ENCODE peak calls at places on chromosomes 4 and X, in five cellular contexts. One of them, this sample, is unnamed.

GRCh38 chr4:183790661-183791060 is 114.4 kb upstream of the STOX2 start:
- DNase-seq in fibroblast of lung: no peak
- DNase-seq in heart right ventricle: no peak
- DNase-seq in trophoblast cell: no peak
- DNase-seq in esophagus muscularis mucosa: no peak
- DNase-seq in this sample: no peak

GRCh38 chrX:21383546-21383945 is 9.3 kb downstream of the CNKSR2 start:
- DNase-seq in heart right ventricle: no peak
- DNase-seq in fibroblast of lung: no peak
- DNase-seq in trophoblast cell: no peak
- DNase-seq in esophagus muscularis mucosa: no peak
- DNase-seq in this sample: no peak

GRCh38 chrX:137567474-137568232 is 1.7 kb downstream of the ZIC3 start:
- DNase-seq in fibroblast of lung: no peak
- DNase-seq in esophagus muscularis mucosa: no peak
- DNase-seq in heart right ventricle: no peak
- DNase-seq in trophoblast cell: no peak
- DNase-seq in this sample: no peak

GRCh38 chr4:73976716-73977115 is 5.1 kb downstream of the PF4 start:
- DNase-seq in trophoblast cell: no peak
- DNase-seq in heart right ventricle: no peak
- DNase-seq in esophagus muscularis mucosa: no peak
- DNase-seq in fibroblast of lung: peak
- DNase-seq in this sample: no peak

GRCh38 chrX:24242649-24243556 is 71.0 kb downstream of the SUPT20HL2 start:
- DNase-seq in trophoblast cell: no peak
- DNase-seq in fibroblast of lung: peak
- DNase-seq in heart right ventricle: peak
- DNase-seq in esophagus muscularis mucosa: no peak
- DNase-seq in this sample: peak

GRCh38 chr4:16544251-16544721 is 318.0 kb upstream of the TAPT1 start:
- DNase-seq in heart right ventricle: peak
- DNase-seq in fibroblast of lung: no peak
- DNase-seq in esophagus muscularis mucosa: peak
- DNase-seq in trophoblast cell: peak
- DNase-seq in this sample: no peak

GRCh38 chrX:17500145-17500579 is 125.2 kb downstream of the NHS start:
- DNase-seq in heart right ventricle: no peak
- DNase-seq in trophoblast cell: no peak
- DNase-seq in esophagus muscularis mucosa: no peak
- DNase-seq in fibroblast of lung: peak
- DNase-seq in this sample: no peak

GRCh38 chrX:154362085-154362742 is 12.2 kb downstream of the FLNA start:
- DNase-seq in trophoblast cell: no peak
- DNase-seq in heart right ventricle: no peak
- DNase-seq in fibroblast of lung: no peak
- DNase-seq in esophagus muscularis mucosa: no peak
- DNase-seq in this sample: no peak

GRCh38 chrX:151510203-151510602 is 53.3 kb upstream of the PASD1 start:
- DNase-seq in fibroblast of lung: no peak
- DNase-seq in heart right ventricle: no peak
- DNase-seq in esophagus muscularis mucosa: no peak
- DNase-seq in trophoblast cell: no peak
- DNase-seq in this sample: no peak

GRCh38 chrX:132044953-132045352 is 21.9 kb downstream of the STK26 start:
- DNase-seq in esophagus muscularis mucosa: no peak
- DNase-seq in trophoblast cell: no peak
- DNase-seq in fibroblast of lung: peak
- DNase-seq in heart right ventricle: no peak
- DNase-seq in this sample: no peak

GRCh38 chr4:80301884-80302283 is 33.6 kb upstream of the CFAP299 start:
- DNase-seq in heart right ventricle: no peak
- DNase-seq in esophagus muscularis mucosa: no peak
- DNase-seq in fibroblast of lung: no peak
- DNase-seq in trophoblast cell: no peak
- DNase-seq in this sample: no peak

GRCh38 chr4:107094976-107095375 is 58.9 kb upstream of the DKK2 start:
- DNase-seq in esophagus muscularis mucosa: no peak
- DNase-seq in fibroblast of lung: no peak
- DNase-seq in trophoblast cell: no peak
- DNase-seq in heart right ventricle: no peak
- DNase-seq in this sample: no peak

GRCh38 chr4:102832105-102832504 is 4.8 kb upstream of the UBE2D3 start:
- DNase-seq in fibroblast of lung: no peak
- DNase-seq in esophagus muscularis mucosa: no peak
- DNase-seq in trophoblast cell: no peak
- DNase-seq in heart right ventricle: no peak
- DNase-seq in this sample: no peak

GRCh38 chr4:8117278-8117682 is 41.3 kb downstream of the ABLIM2 start:
- DNase-seq in fibroblast of lung: no peak
- DNase-seq in heart right ventricle: peak
- DNase-seq in trophoblast cell: no peak
- DNase-seq in esophagus muscularis mucosa: no peak
- DNase-seq in this sample: no peak

GRCh38 chr4:187071896-187072295 is 348.2 kb upstream of the FAT1 start:
- DNase-seq in fibroblast of lung: no peak
- DNase-seq in esophagus muscularis mucosa: no peak
- DNase-seq in trophoblast cell: no peak
- DNase-seq in heart right ventricle: no peak
- DNase-seq in this sample: no peak

GRCh38 chrX:115284877-115285276 is 4.6 kb upstream of the LUZP4 start:
- DNase-seq in fibroblast of lung: no peak
- DNase-seq in heart right ventricle: no peak
- DNase-seq in esophagus muscularis mucosa: no peak
- DNase-seq in trophoblast cell: no peak
- DNase-seq in this sample: no peak

GRCh38 chrX:14529288-14529989 is at the start of gene GLRA2:
- DNase-seq in esophagus muscularis mucosa: no peak
- DNase-seq in fibroblast of lung: peak
- DNase-seq in trophoblast cell: no peak
- DNase-seq in heart right ventricle: no peak
- DNase-seq in this sample: peak

GRCh38 chr4:140152760-140153418 is 1.1 kb downstream of the MAML3 start:
- DNase-seq in heart right ventricle: peak
- DNase-seq in esophagus muscularis mucosa: peak
- DNase-seq in fibroblast of lung: peak
- DNase-seq in trophoblast cell: peak
- DNase-seq in this sample: peak

GRCh38 chr4:71268156-71268555 is 70.7 kb upstream of the SLC4A4 start:
- DNase-seq in heart right ventricle: no peak
- DNase-seq in esophagus muscularis mucosa: no peak
- DNase-seq in trophoblast cell: no peak
- DNase-seq in fibroblast of lung: peak
- DNase-seq in this sample: no peak

GRCh38 chr4:99447079-99447478 is 11.9 kb upstream of the ADH7 start:
- DNase-seq in trophoblast cell: no peak
- DNase-seq in esophagus muscularis mucosa: no peak
- DNase-seq in fibroblast of lung: peak
- DNase-seq in heart right ventricle: no peak
- DNase-seq in this sample: no peak

GRCh38 chrX:74119016-74119910 is 184.7 kb upstream of the ZCCHC13 start:
- DNase-seq in heart right ventricle: no peak
- DNase-seq in trophoblast cell: peak
- DNase-seq in esophagus muscularis mucosa: no peak
- DNase-seq in fibroblast of lung: peak
- DNase-seq in this sample: no peak

DNA sequence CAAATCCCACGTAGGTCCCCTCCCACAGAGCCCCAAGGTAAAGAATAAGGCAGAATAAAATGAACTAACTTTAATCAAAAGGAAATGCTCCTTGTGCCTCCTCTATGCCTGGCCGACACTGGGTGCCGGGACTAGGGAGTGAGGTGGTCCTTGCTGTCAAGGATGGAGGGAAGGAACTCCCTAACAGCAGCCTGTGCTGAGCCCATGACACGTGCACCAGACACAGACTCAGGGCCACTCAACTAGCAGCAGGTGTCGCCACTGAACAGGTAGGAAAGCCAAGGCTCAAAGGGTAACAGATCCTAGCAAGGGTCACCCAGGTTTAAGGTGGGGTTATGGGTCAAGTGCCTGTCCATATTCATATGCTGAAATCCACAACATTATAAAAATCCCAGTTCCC is 29.2 kb downstream of the MSX1 start:
- DNase-seq in heart right ventricle: no peak
- DNase-seq in esophagus muscularis mucosa: no peak
- DNase-seq in fibroblast of lung: no peak
- DNase-seq in trophoblast cell: no peak
- DNase-seq in this sample: no peak
- H3K27ac ChIP-seq in heart right ventricle: no peak
- H3K27ac ChIP-seq in esophagus muscularis mucosa: no peak
- H3K27ac ChIP-seq in fibroblast of lung: no peak
- H3K27ac ChIP-seq in trophoblast cell: no peak
- H3K27ac ChIP-seq in this sample: no peak

DNA sequence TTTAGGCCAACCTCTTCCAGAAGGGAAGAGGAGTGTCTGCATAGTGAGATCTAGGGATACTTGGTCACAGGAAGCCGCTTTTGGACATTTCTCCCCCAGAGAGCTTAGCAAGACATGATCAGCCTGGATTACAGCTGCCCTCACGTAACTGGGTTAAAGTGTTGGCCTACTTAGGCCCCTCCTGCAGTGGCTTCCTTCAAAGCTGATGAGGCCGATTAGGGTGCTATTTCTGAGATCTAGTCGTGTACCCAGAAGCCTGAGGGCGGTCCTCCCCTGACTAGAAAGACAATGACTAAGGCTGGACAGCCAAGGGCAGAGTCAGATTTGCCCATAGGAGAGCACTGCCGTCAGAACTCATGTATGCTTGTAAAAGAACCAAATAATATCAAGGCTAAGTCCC is 135.0 kb downstream of the AMMECR1 start:
- DNase-seq in heart right ventricle: no peak
- DNase-seq in fibroblast of lung: no peak
- DNase-seq in trophoblast cell: no peak
- DNase-seq in esophagus muscularis mucosa: no peak
- DNase-seq in this sample: no peak
- H3K27ac ChIP-seq in heart right ventricle: no peak
- H3K27ac ChIP-seq in fibroblast of lung: no peak
- H3K27ac ChIP-seq in trophoblast cell: peak
- H3K27ac ChIP-seq in esophagus muscularis mucosa: no peak
- H3K27ac ChIP-seq in this sample: no peak

DNA sequence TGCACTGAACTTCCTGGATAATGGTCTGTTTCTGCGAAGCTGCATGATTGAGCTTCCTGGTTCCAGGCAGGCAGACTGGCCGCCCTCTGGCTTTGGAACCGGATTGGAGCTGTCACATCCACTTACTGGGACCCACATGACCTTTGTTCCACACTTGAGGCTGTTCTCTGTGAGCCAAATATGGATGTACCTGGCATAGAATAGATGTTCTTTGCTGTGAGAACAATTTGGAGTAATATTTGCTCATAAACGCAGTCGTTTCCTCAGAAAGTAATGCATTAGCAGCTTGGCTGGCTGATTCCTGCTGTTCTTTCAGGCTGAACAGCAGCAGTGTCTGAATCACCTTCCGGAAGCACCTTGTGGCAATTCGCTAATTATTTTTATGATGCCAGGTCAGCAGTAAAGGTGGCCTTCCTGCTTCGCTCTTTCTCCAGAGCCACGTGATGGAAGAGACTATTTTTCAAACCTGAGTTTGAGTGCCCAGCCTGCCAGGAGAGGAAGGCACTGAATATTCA is 78.1 kb upstream of the BOD1L1 start:
- DNase-seq in esophagus muscularis mucosa: no peak
- DNase-seq in fibroblast of lung: no peak
- DNase-seq in heart right ventricle: peak
- DNase-seq in trophoblast cell: no peak
- DNase-seq in this sample: no peak
- H3K27ac ChIP-seq in esophagus muscularis mucosa: no peak
- H3K27ac ChIP-seq in fibroblast of lung: no peak
- H3K27ac ChIP-seq in heart right ventricle: peak
- H3K27ac ChIP-seq in trophoblast cell: peak
- H3K27ac ChIP-seq in this sample: no peak

GRCh38 chr4:37673523-37674192 is 12.5 kb downstream of the RELL1 start:
- DNase-seq in heart right ventricle: no peak
- DNase-seq in trophoblast cell: no peak
- DNase-seq in esophagus muscularis mucosa: no peak
- DNase-seq in fibroblast of lung: no peak
- DNase-seq in this sample: no peak
- H3K27ac ChIP-seq in heart right ventricle: no peak
- H3K27ac ChIP-seq in trophoblast cell: no peak
- H3K27ac ChIP-seq in esophagus muscularis mucosa: no peak
- H3K27ac ChIP-seq in fibroblast of lung: no peak
- H3K27ac ChIP-seq in this sample: no peak

This sample was measured in substantia nigra.